ENCODE peak calls at places on chromosomes 5 and 9, in nine cellular contexts. J, O, L, V, I, Q, N, W and M are unnamed samples. For H3K4me1 and H3K27me3, the result is how much of the 10 kb centered on the place peaks cover.

GRCh38 chr9:88746744-88747398 is 211.9 kb downstream of the NXNL2 start:
- DNase-seq in Q (no peak), N (no peak), L (peak), I (peak), J (peak), W (no peak), O (no peak), V (no peak), M (no peak)

GRCh38 chr5:7634837-7635236 is 216.1 kb downstream of the CFAP90 start:
- DNase-seq in I (no peak), V (no peak), J (no peak), Q (no peak), L (no peak), O (no peak), N (no peak), W (no peak), M (no peak)

GRCh38 chr9:77764894-77765780 is 117.0 kb upstream of the GNA14 start:
- DNase-seq in J (peak), O (no peak), V (no peak), N (no peak), L (no peak), I (no peak), Q (no peak), W (no peak), M (no peak)

GRCh38 chr5:158881076-158881880 is 218.4 kb downstream of the EBF1 start:
- DNase-seq in Q (no peak), O (no peak), W (no peak), V (no peak), N (no peak), J (no peak), L (peak), I (no peak), M (no peak)

GRCh38 chr5:180070726-180071417 is 687 bp downstream of the RNF130 start:
- DNase-seq in W (peak), L (peak), V (no peak), N (no peak), J (peak), O (peak), Q (no peak), I (no peak), M (no peak)

GRCh38 chr9:3912817-3913216 is 387.0 kb upstream of the RFX3 start:
- DNase-seq in V (no peak), N (no peak), I (no peak), Q (no peak), W (no peak), O (no peak), L (no peak), J (peak), M (no peak)

GRCh38 chr5:134026521-134027202 is 21.9 kb upstream of the VDAC1 start:
- DNase-seq in N (peak), I (peak), Q (no peak), W (peak), J (peak), V (no peak), L (peak), O (peak), M (no peak)

GRCh38 chr9:136978073-136978864 is 965 bp downstream of the PTGDS start:
- DNase-seq in V (peak), O (peak), L (peak), J (peak), N (peak), I (no peak), Q (no peak), W (peak), M (peak)

GRCh38 chr5:159210306-159210722 is 961 bp upstream of the RNF145 start:
- DNase-seq in I (peak), J (peak), Q (no peak), V (no peak), O (no peak), N (no peak), L (no peak), W (no peak), M (no peak)

GRCh38 chr5:997711-998110 is 10.9 kb upstream of the NKD2 start:
- DNase-seq in W (no peak), J (no peak), O (no peak), L (peak), N (no peak), I (no peak), Q (no peak), V (peak), M (no peak)

GRCh38 chr5:999724-1000123 is 8.9 kb upstream of the NKD2 start:
- DNase-seq in O (peak), V (no peak), Q (peak), W (peak), I (no peak), J (no peak), L (peak), N (no peak), M (no peak)

GRCh38 chr5:998975-999501 is 9.6 kb upstream of the NKD2 start:
- DNase-seq in Q (peak), O (peak), N (no peak), I (no peak), J (peak), L (peak), V (peak), W (peak), M (no peak)

GRCh38 chr5:997001-997474 is 11.6 kb upstream of the NKD2 start:
- DNase-seq in O (no peak), J (peak), W (no peak), Q (no peak), I (peak), V (peak), L (peak), N (no peak), M (no peak)

GRCh38 chr5:998276-998974 is 10.2 kb upstream of the NKD2 start:
- DNase-seq in O (no peak), L (peak), I (no peak), J (no peak), V (peak), N (no peak), W (peak), Q (peak), M (peak)
- H3K4me1 ChIP-seq in O (under half), L (under half), I (under half), J (under half), V (under half), N (under half), W (under half), Q (under half), M (under half)

GRCh38 chr9:114689813-114690212 is 7.8 kb upstream of the TEX48 start:
- DNase-seq in I (no peak), W (no peak), O (no peak), L (no peak), Q (no peak), J (no peak), V (no peak), N (no peak), M (no peak)

GRCh38 chr9:114690308-114690707 is 8.3 kb upstream of the TEX48 start:
- DNase-seq in Q (no peak), N (no peak), V (no peak), O (no peak), L (no peak), W (no peak), I (no peak), J (no peak), M (no peak)

GRCh38 chr9:114693248-114693895 is 11.4 kb upstream of the TEX48 start:
- DNase-seq in J (no peak), I (no peak), O (no peak), V (no peak), N (no peak), Q (no peak), W (no peak), L (no peak), M (no peak)

GRCh38 chr9:114691956-114692295 is 9.9 kb upstream of the TEX48 start:
- DNase-seq in W (no peak), J (no peak), Q (no peak), N (no peak), V (no peak), I (no peak), O (no peak), L (no peak), M (no peak)

GRCh38 chr9:114691046-114691955 is 9.3 kb upstream of the TEX48 start:
- DNase-seq in I (no peak), Q (no peak), J (peak), L (no peak), V (no peak), O (no peak), N (peak), W (no peak), M (no peak)
- H3K27ac ChIP-seq in I (no peak), Q (no peak), J (peak), L (no peak), V (no peak), O (no peak), N (peak), W (no peak), M (no peak)

DNA sequence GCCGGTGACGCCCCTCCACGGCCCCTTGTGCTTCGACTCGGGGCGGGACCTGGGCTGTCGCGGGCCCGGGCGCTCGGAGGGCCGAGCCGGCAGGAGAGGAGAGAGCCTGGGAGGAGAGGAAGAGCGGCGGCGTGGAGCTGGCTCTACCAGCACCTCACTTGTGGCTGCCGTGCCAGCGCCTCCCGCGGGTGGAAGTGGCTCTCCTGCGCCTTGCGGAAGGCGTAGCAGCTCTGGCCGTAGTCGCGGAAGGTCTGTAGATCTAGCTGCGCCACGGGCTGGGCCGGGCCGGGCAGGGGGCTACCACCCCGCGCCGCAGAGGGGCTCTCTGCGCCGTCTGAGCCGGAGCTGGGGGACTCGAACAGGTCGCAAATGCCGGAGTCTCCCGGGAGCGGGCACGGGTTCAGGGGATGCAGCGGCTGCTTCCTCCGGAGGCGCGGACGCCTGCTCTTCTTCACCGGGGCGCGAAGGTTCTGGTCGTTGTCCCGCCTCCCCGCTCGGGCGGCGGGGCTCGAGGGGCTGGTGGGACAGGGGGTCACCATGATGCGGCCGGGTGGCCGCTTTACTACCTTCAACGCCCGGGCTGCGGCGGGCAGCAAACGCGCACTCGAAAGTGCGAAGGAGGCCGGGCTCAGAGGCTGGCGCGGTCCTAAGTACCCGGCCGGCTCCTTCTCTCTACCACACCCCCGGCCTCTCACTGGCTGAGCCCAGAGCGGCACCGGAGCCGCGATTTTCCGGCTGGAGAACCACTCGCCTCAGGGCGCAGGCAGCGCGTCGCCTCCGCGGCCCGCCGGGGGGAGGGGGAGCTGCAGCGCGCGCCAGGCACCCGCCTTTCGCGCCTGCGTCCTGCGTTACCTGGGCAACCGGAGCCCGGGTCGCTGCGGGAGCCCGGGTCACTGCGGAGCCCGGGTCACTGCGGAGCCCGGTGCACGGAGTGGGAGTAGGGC is at the start of gene CCNO:
- DNase-seq in W (peak), O (peak), L (peak), V (peak), J (peak), I (peak), Q (no peak), N (peak), M (peak)
- H3K27me3 ChIP-seq in W (half or more), O (under half), L (half or more), V (half or more), J (under half), I (under half), Q (half or more), N (half or more), M (under half)

GRCh38 chr9:95204310-95204709 is 113.2 kb downstream of the FANCC start:
- DNase-seq in W (no peak), N (no peak), L (no peak), J (no peak), I (no peak), V (no peak), O (no peak), Q (no peak), M (no peak)

GRCh38 chr9:95202076-95202681 is 115.3 kb downstream of the FANCC start:
- DNase-seq in Q (no peak), W (no peak), N (no peak), L (no peak), I (no peak), V (no peak), J (no peak), O (no peak), M (no peak)

GRCh38 chr9:95204710-95205109 is 112.8 kb downstream of the FANCC start:
- DNase-seq in N (no peak), L (no peak), I (no peak), O (no peak), Q (no peak), V (no peak), W (no peak), J (no peak), M (no peak)

GRCh38 chr9:95197692-95198271 is 119.7 kb downstream of the FANCC start:
- DNase-seq in J (peak), V (no peak), W (peak), Q (no peak), N (no peak), I (no peak), L (no peak), O (no peak), M (no peak)

DNA sequence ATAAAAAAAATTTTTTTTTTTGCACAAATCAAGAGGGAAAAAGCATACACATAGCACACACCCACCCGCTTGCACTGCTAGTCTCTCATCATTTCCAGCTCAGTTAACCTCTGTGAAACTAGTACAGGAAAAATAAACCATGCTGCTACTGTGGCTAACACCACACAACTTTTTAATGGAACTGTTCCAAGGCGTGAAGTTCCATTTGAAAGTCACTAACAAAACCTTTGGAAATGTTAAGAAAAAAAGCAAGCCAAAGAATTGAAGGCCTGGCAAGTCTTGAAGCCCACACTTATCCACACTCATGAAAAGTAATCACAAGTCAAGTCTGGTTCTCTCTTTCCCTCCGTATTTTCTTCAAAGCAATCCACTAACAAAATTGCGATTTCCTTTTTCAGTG is 116.3 kb downstream of the FANCC start:
- DNase-seq in I (no peak), L (no peak), N (no peak), W (no peak), V (no peak), J (no peak), O (no peak), Q (no peak), M (no peak)
- H3K4me1 ChIP-seq in I (under half), L (under half), N (under half), W (under half), V (under half), J (under half), O (under half), Q (under half), M (under half)

DNA sequence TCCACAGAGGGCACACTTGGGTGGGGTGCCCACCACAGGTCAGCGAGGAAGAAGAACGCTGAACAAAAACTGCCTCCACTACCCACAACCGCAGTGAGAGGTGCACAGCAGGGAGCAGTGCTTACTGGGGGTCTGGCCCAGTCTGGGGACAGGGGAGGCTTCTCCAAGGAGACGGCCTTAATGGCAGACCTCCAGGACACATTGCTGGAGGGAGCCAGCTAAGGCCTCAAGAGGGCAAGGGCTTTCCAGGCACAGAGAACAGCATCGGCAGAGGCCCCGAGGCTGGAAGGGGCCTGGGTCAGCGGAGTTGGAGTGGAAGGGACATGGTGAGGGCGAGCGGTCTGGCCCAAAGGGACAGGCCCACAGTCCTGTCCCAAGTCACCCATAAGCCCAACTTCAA is 8.3 kb upstream of the DPM2 start:
- DNase-seq in N (no peak), L (no peak), I (no peak), J (no peak), Q (no peak), W (no peak), V (no peak), O (no peak), M (peak)
- H3K27ac ChIP-seq in N (peak), L (no peak), I (no peak), J (no peak), Q (peak), W (peak), V (no peak), O (no peak), M (no peak)

DNA sequence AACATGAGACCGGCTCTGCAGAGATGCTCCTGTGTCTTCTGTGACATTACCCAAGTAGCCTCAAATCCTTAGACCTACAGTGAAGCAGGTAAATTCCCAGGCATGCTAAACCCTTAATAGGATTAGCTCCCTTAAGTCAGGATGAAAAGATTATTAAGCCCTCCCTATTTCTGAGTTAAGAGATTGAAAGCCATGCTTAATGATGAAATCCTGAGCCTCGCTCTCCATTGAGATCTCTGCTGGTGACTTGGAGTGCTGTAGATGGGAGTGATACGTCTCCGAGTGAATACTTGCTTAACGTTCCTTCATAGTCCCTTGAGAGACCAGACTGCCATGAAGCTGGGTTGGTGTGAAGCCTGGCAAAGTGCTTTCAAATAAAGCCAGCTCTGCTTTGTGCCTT is 34.1 kb downstream of the AOPEP start:
- DNase-seq in V (no peak), W (no peak), Q (no peak), N (no peak), O (no peak), J (no peak), I (no peak), L (no peak), M (no peak)
- H3K27me3 ChIP-seq in V (under half), W (under half), Q (under half), N (under half), O (under half), J (under half), I (under half), L (under half), M (under half)

GRCh38 chr5:98795243-98795642 is 21.8 kb downstream of the RGMB start:
- DNase-seq in V (no peak), I (no peak), J (peak), L (no peak), O (no peak), W (no peak), N (no peak), Q (no peak), M (no peak)

GRCh38 chr5:98794001-98794400 is 20.5 kb downstream of the RGMB start:
- DNase-seq in J (peak), Q (no peak), W (no peak), V (no peak), I (no peak), N (no peak), O (peak), L (no peak), M (no peak)

GRCh38 chr5:98794414-98795080 is 21.1 kb downstream of the RGMB start:
- DNase-seq in L (no peak), O (no peak), V (no peak), J (peak), Q (no peak), W (no peak), N (no peak), I (no peak), M (no peak)

GRCh38 chr5:98791928-98792580 is 18.6 kb downstream of the RGMB start:
- DNase-seq in O (no peak), Q (no peak), N (no peak), L (no peak), J (peak), I (no peak), V (no peak), W (no peak), M (no peak)

GRCh38 chr5:98793223-98793622 is 19.8 kb downstream of the RGMB start:
- DNase-seq in V (no peak), Q (no peak), O (no peak), W (no peak), I (no peak), L (no peak), J (peak), N (no peak), M (no peak)
- H3K4me1 ChIP-seq in V (under half), Q (under half), O (under half), W (under half), I (under half), L (under half), J (half or more), N (under half), M (under half)